ENCODE peak calls at places on chromosomes 4 and X, in five cellular contexts. One of them, this sample, is unnamed.

GRCh38 chrX:119288890-119289393 is 52.9 kb downstream of the PGRMC1 start:
- DNase-seq in A549: no peak
- DNase-seq in IMR-90: no peak
- DNase-seq in K562: no peak
- DNase-seq in H1: no peak
- DNase-seq in this sample: no peak

GRCh38 chrX:29890004-29890403 is 325.4 kb upstream of the MAGEB2 start:
- DNase-seq in A549: no peak
- DNase-seq in IMR-90: peak
- DNase-seq in K562: no peak
- DNase-seq in H1: no peak
- DNase-seq in this sample: no peak

GRCh38 chr4:88297725-88298453 is 13.5 kb upstream of the PPM1K start:
- DNase-seq in A549: no peak
- DNase-seq in IMR-90: no peak
- DNase-seq in K562: no peak
- DNase-seq in H1: no peak
- DNase-seq in this sample: no peak

GRCh38 chr4:38310446-38311043 is 350.3 kb downstream of the PTTG2 start:
- DNase-seq in A549: no peak
- DNase-seq in IMR-90: no peak
- DNase-seq in K562: no peak
- DNase-seq in H1: no peak
- DNase-seq in this sample: no peak

GRCh38 chrX:17086317-17086716 is 139.9 kb downstream of the REPS2 start:
- DNase-seq in A549: no peak
- DNase-seq in IMR-90: no peak
- DNase-seq in K562: no peak
- DNase-seq in H1: no peak
- DNase-seq in this sample: no peak

GRCh38 chr4:113404846-113405245 is 355.4 kb downstream of the ANK2 start:
- DNase-seq in A549: no peak
- DNase-seq in IMR-90: no peak
- DNase-seq in K562: no peak
- DNase-seq in H1: no peak
- DNase-seq in this sample: no peak

GRCh38 chr4:114598191-114599121 is at the start of gene UGT8:
- DNase-seq in A549: peak
- DNase-seq in IMR-90: no peak
- DNase-seq in K562: peak
- DNase-seq in H1: peak
- DNase-seq in this sample: no peak

GRCh38 chr4:7192252-7193039 is at the start of gene SORCS2:
- DNase-seq in A549: peak
- DNase-seq in IMR-90: peak
- DNase-seq in K562: peak
- DNase-seq in H1: peak
- DNase-seq in this sample: peak

GRCh38 chr4:17059192-17059634 is 160.8 kb upstream of the LDB2 start:
- DNase-seq in A549: no peak
- DNase-seq in IMR-90: peak
- DNase-seq in K562: no peak
- DNase-seq in H1: no peak
- DNase-seq in this sample: no peak

GRCh38 chr4:153987291-153987690 is 198.4 kb upstream of the SFRP2 start:
- DNase-seq in A549: no peak
- DNase-seq in IMR-90: no peak
- DNase-seq in K562: no peak
- DNase-seq in H1: no peak
- DNase-seq in this sample: no peak

GRCh38 chr4:28443371-28443770 is 1582.7 kb downstream of the STIM2 start:
- DNase-seq in A549: no peak
- DNase-seq in IMR-90: no peak
- DNase-seq in K562: no peak
- DNase-seq in H1: no peak
- DNase-seq in this sample: no peak

GRCh38 chr4:169565606-169566351 is 46.6 kb downstream of the NEK1 start:
- DNase-seq in A549: no peak
- DNase-seq in IMR-90: no peak
- DNase-seq in K562: no peak
- DNase-seq in H1: no peak
- DNase-seq in this sample: no peak

GRCh38 chr4:103429283-103429682 is 231.1 kb upstream of the CENPE start:
- DNase-seq in A549: peak
- DNase-seq in IMR-90: no peak
- DNase-seq in K562: no peak
- DNase-seq in H1: peak
- DNase-seq in this sample: peak

GRCh38 chrX:1906028-1906427 is 291.2 kb downstream of the ASMT start:
- DNase-seq in A549: no peak
- DNase-seq in IMR-90: no peak
- DNase-seq in K562: no peak
- DNase-seq in H1: no peak
- DNase-seq in this sample: no peak

GRCh38 chrX:786441-786881 is 155.9 kb downstream of the SHOX start:
- DNase-seq in A549: no peak
- DNase-seq in IMR-90: no peak
- DNase-seq in K562: no peak
- DNase-seq in H1: peak
- DNase-seq in this sample: no peak

GRCh38 chr4:41160010-41160789 is 54.1 kb downstream of the APBB2 start:
- DNase-seq in A549: peak
- DNase-seq in IMR-90: peak
- DNase-seq in K562: no peak
- DNase-seq in H1: no peak
- DNase-seq in this sample: no peak

GRCh38 chrX:54044877-54045328 is 630 bp upstream of the PHF8 start:
- DNase-seq in A549: no peak
- DNase-seq in IMR-90: no peak
- DNase-seq in K562: no peak
- DNase-seq in H1: no peak
- DNase-seq in this sample: peak

GRCh38 chr4:188400456-188400855 is 261.2 kb downstream of the TRIML1 start:
- DNase-seq in A549: no peak
- DNase-seq in IMR-90: no peak
- DNase-seq in K562: no peak
- DNase-seq in H1: no peak
- DNase-seq in this sample: no peak

GRCh38 chr4:141038428-141038827 is 94.8 kb downstream of the RNF150 start:
- DNase-seq in A549: no peak
- DNase-seq in IMR-90: no peak
- DNase-seq in K562: no peak
- DNase-seq in H1: no peak
- DNase-seq in this sample: no peak

GRCh38 chr4:128337863-128338262 is 50.2 kb upstream of the PGRMC2 start:
- DNase-seq in A549: no peak
- DNase-seq in IMR-90: no peak
- DNase-seq in K562: no peak
- DNase-seq in H1: no peak
- DNase-seq in this sample: no peak

GRCh38 chr4:56981795-56982201 is 3.1 kb downstream of the POLR2B start:
- DNase-seq in A549: no peak
- DNase-seq in IMR-90: peak
- DNase-seq in K562: no peak
- DNase-seq in H1: no peak
- DNase-seq in this sample: no peak

GRCh38 chr4:142556048-142556447 is 290.1 kb downstream of the INPP4B start:
- DNase-seq in A549: no peak
- DNase-seq in IMR-90: no peak
- DNase-seq in K562: no peak
- DNase-seq in H1: no peak
- DNase-seq in this sample: no peak

GRCh38 chr4:157271166-157271869 is 50.8 kb downstream of the GRIA2 start:
- DNase-seq in A549: no peak
- DNase-seq in IMR-90: no peak
- DNase-seq in K562: no peak
- DNase-seq in H1: no peak
- DNase-seq in this sample: no peak

GRCh38 chr4:81736324-81736723 is 264.6 kb upstream of the RASGEF1B start:
- DNase-seq in A549: no peak
- DNase-seq in IMR-90: no peak
- DNase-seq in K562: no peak
- DNase-seq in H1: no peak
- DNase-seq in this sample: no peak

GRCh38 chr4:7199129-7199725 is 6.9 kb downstream of the SORCS2 start:
- DNase-seq in A549: no peak
- DNase-seq in IMR-90: no peak
- DNase-seq in K562: no peak
- DNase-seq in H1: no peak
- DNase-seq in this sample: no peak

GRCh38 chr4:55124337-55125076 is 888 bp downstream of the KDR start:
- DNase-seq in A549: no peak
- DNase-seq in IMR-90: no peak
- DNase-seq in K562: no peak
- DNase-seq in H1: peak
- DNase-seq in this sample: no peak

GRCh38 chrX:18761750-18762149 is 54.3 kb downstream of the PPEF1 start:
- DNase-seq in A549: no peak
- DNase-seq in IMR-90: no peak
- DNase-seq in K562: no peak
- DNase-seq in H1: no peak
- DNase-seq in this sample: no peak

GRCh38 chr4:182230256-182230655 is 12.9 kb upstream of the TENM3 start:
- DNase-seq in A549: no peak
- DNase-seq in IMR-90: no peak
- DNase-seq in K562: no peak
- DNase-seq in H1: no peak
- DNase-seq in this sample: no peak

GRCh38 chr4:20431422-20432014 is 179.8 kb downstream of the SLIT2 start:
- DNase-seq in A549: no peak
- DNase-seq in IMR-90: no peak
- DNase-seq in K562: no peak
- DNase-seq in H1: no peak
- DNase-seq in this sample: no peak

GRCh38 chr4:182144621-182145359 is 98.4 kb upstream of the TENM3 start:
- DNase-seq in A549: no peak
- DNase-seq in IMR-90: peak
- DNase-seq in K562: no peak
- DNase-seq in H1: peak
- DNase-seq in this sample: no peak

GRCh38 chr4:59175588-59175987 is 2024.5 kb upstream of the ADGRL3 start:
- DNase-seq in A549: no peak
- DNase-seq in IMR-90: no peak
- DNase-seq in K562: no peak
- DNase-seq in H1: no peak
- DNase-seq in this sample: no peak

GRCh38 chrX:66760648-66761047 is 121.8 kb upstream of the EDA2R start:
- DNase-seq in A549: peak
- DNase-seq in IMR-90: no peak
- DNase-seq in K562: no peak
- DNase-seq in H1: no peak
- DNase-seq in this sample: no peak

DNA sequence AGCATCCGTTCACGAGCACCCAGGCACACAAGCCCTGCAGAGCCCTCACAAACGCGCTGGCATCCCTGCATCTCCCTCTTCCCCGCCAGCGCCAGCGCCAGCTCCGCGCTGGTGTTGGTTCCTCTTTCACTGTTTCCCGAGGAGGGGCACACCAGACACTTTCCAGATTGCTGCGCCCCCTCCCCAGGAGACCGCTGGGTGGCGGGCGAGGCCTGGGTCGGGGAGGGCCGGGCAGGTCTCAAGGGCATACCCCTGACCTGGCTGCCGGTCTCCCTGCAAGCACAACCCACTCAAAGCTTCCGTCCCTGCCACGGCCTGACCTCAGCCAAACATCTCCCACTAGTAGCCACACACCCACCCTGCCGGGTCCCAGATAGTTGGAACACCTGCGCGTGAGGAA is 2.2 kb upstream of the NKX1-1 start:
- DNase-seq in A549: no peak
- DNase-seq in IMR-90: no peak
- DNase-seq in K562: no peak
- DNase-seq in H1: peak
- DNase-seq in this sample: no peak
- TF ChIP-seq MAFK in A549: no peak
- TF ChIP-seq MAFK in IMR-90: no peak
- TF ChIP-seq MAFK in K562: no peak
- TF ChIP-seq MAFK in H1: no peak
- TF ChIP-seq MAFK in this sample: no peak

DNA sequence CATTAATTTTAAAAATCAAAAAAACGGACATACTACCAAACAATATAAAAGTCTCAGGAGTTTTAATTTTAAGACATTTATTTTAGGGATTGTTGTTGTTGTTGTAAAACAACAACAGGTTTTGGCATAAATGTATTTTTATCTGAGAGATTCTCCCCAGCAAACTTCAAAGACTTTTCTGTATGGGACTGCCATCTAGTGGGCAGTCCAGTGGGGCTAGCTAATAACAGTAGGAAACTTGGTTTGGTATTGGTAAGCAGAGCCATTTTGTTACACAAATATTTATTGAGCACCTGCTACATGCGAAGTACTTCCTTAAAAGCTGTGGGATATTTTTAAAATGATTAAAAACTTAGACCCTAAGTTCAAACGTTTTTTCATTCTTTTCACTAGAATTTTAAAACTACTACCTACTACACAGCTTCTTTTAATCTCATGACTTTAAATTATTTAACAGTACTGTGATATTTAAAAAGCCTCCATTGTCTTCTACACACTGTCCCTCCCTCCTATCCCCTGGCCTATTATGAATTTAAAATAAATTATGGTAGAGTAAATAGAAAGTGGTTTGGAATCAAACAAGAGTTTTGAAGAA is 1028.4 kb upstream of the INTU start:
- DNase-seq in A549: peak
- DNase-seq in IMR-90: peak
- DNase-seq in K562: peak
- DNase-seq in H1: no peak
- DNase-seq in this sample: peak
- TF ChIP-seq MAFK in A549: no peak
- TF ChIP-seq MAFK in IMR-90: no peak
- TF ChIP-seq MAFK in K562: no peak
- TF ChIP-seq MAFK in H1: no peak
- TF ChIP-seq MAFK in this sample: no peak

GRCh38 chr4:167233523-167234387 is 539 bp downstream of the SPOCK3 start:
- DNase-seq in A549: peak
- DNase-seq in IMR-90: no peak
- DNase-seq in K562: no peak
- DNase-seq in H1: peak
- DNase-seq in this sample: no peak
- TF ChIP-seq MAFK in A549: no peak
- TF ChIP-seq MAFK in IMR-90: no peak
- TF ChIP-seq MAFK in K562: no peak
- TF ChIP-seq MAFK in H1: no peak
- TF ChIP-seq MAFK in this sample: no peak

GRCh38 chr4:155339588-155339987 is 37.2 kb downstream of the MAP9 start:
- DNase-seq in A549: peak
- DNase-seq in IMR-90: no peak
- DNase-seq in K562: no peak
- DNase-seq in H1: no peak
- DNase-seq in this sample: peak

GRCh38 chr4:155339999-155340398 is 36.8 kb downstream of the MAP9 start:
- DNase-seq in A549: peak
- DNase-seq in IMR-90: no peak
- DNase-seq in K562: no peak
- DNase-seq in H1: no peak
- DNase-seq in this sample: no peak

GRCh38 chr4:155338196-155338595 is 38.6 kb downstream of the MAP9 start:
- DNase-seq in A549: no peak
- DNase-seq in IMR-90: no peak
- DNase-seq in K562: no peak
- DNase-seq in H1: no peak
- DNase-seq in this sample: no peak

GRCh38 chr4:155336242-155336641 is 40.5 kb downstream of the MAP9 start:
- DNase-seq in A549: no peak
- DNase-seq in IMR-90: no peak
- DNase-seq in K562: no peak
- DNase-seq in H1: no peak
- DNase-seq in this sample: no peak

GRCh38 chr4:155342142-155342541 is 34.6 kb downstream of the MAP9 start:
- DNase-seq in A549: peak
- DNase-seq in IMR-90: peak
- DNase-seq in K562: no peak
- DNase-seq in H1: no peak
- DNase-seq in this sample: no peak
- TF ChIP-seq MAFK in A549: no peak
- TF ChIP-seq MAFK in IMR-90: no peak
- TF ChIP-seq MAFK in K562: no peak
- TF ChIP-seq MAFK in H1: no peak
- TF ChIP-seq MAFK in this sample: no peak

This sample was measured in HepG2.